ENCODE peak calls at places on chromosomes 16 and 17, in six cellular contexts. I, R, C, B, M and W are unnamed samples.

GRCh38 chr16:27819356-27819755 is 244.2 kb downstream of the GSG1L start:
- DNase-seq in I (no peak), R (no peak), C (no peak), B (no peak), M (no peak), W (no peak)

GRCh38 chr17:69575346-69575761 is 160.9 kb downstream of the MAP2K6 start:
- DNase-seq in I (no peak), R (peak; percentile 47), C (no peak), B (no peak), M (no peak), W (no peak)

GRCh38 chr17:58575511-58575910 is 61.1 kb upstream of the MTMR4 start:
- DNase-seq in I (no peak), R (peak; percentile 79), C (no peak), B (no peak), M (no peak), W (no peak)

GRCh38 chr16:6682142-6682811 is 650.4 kb upstream of the RBFOX1 start:
- DNase-seq in I (peak; percentile 51), R (peak; percentile 15), C (no peak), B (no peak), M (no peak), W (peak; percentile 51)

GRCh38 chr16:89315791-89316581 is 98.5 kb downstream of the ZNF778 start:
- DNase-seq in I (no peak), R (peak; percentile 86), C (peak; percentile 69), B (peak; percentile 85), M (no peak), W (peak; percentile 63)

GRCh38 chr16:23119570-23119969 is 29.7 kb downstream of the USP31 start:
- DNase-seq in I (no peak), R (peak; percentile 48), C (no peak), B (no peak), M (no peak), W (no peak)

GRCh38 chr17:46811978-46812583 is 6.4 kb downstream of the WNT3 start:
- DNase-seq in I (no peak), R (peak; percentile 80), C (no peak), B (no peak), M (no peak), W (no peak)

GRCh38 chr16:72013389-72013788 is 4.8 kb downstream of the DHODH start:
- DNase-seq in I (no peak), R (peak; percentile 31), C (peak; percentile 68), B (no peak), M (no peak), W (peak; percentile 54)

GRCh38 chr16:22008215-22009142 is 568 bp downstream of the MOSMO start:
- DNase-seq in I (no peak), R (peak; percentile 32), C (no peak), B (no peak), M (peak; percentile 69), W (peak; percentile 50)

GRCh38 chr17:4789951-4790704 is 1.4 kb downstream of the GLTPD2 start:
- DNase-seq in I (peak; percentile 90), R (peak; percentile 97), C (peak; percentile 91), B (peak; percentile 80), M (peak; percentile 90), W (peak; percentile 90)

GRCh38 chr17:76376318-76377133 is 7.9 kb upstream of the SPHK1 start:
- DNase-seq in I (no peak), R (no peak), C (no peak), B (no peak), M (no peak), W (no peak)

GRCh38 chr16:30767767-30768465 is 5.8 kb downstream of the RNF40 start:
- DNase-seq in I (peak; percentile 46), R (no peak), C (no peak), B (peak; percentile 28), M (no peak), W (peak; percentile 17)

GRCh38 chr16:67939507-67940435 is 3.1 kb upstream of the PSMB10 start:
- DNase-seq in I (no peak), R (no peak), C (no peak), B (peak; percentile 21), M (no peak), W (no peak)

GRCh38 chr17:80082403-80083135 is 18.8 kb upstream of the GAA start:
- DNase-seq in I (no peak), R (peak; percentile 81), C (peak; percentile 74), B (peak; percentile 60), M (peak; percentile 81), W (no peak)

GRCh38 chr17:2386400-2387085 is 14.3 kb downstream of the MNT start:
- DNase-seq in I (no peak), R (no peak), C (no peak), B (no peak), M (no peak), W (no peak)

GRCh38 chr16:8572919-8573724 is 17.2 kb downstream of the TMEM114 start:
- DNase-seq in I (no peak), R (peak; percentile 77), C (no peak), B (no peak), M (no peak), W (no peak)

GRCh38 chr16:66927012-66927436 is 1.7 kb upstream of the RRAD start:
- DNase-seq in I (peak; percentile 67), R (peak; percentile 94), C (no peak), B (no peak), M (no peak), W (peak; percentile 78)

DNA sequence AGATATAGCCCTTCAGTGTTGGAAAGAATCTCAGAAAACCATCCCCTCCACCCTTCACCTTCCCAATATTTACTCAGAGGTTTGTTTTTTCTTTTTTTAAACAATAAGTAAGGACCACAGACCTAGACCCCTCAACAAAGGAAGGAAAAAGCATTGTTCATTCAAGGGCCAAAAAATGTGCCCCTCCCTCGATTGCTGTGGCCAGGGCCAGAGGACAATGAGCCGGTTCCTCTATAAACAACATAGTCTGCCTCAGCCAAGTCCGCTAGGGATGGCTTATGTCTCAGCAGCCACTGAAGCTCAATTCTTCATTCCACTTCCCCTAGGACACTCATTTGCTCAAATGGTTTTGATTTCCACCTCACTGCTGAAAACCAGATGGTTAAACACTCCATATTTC is 24.0 kb downstream of the TRIM16 start:
- DNase-seq in I (no peak), R (no peak), C (no peak), B (no peak), M (no peak), W (no peak)
- H3K4me1 ChIP-seq in I (no peaks in the 10 kb centered on the region), R (peaks cover 4% of the 10 kb centered on the region), C (peaks cover 15% of the 10 kb centered on the region), B (no peaks in the 10 kb centered on the region), M (peaks cover 7% of the 10 kb centered on the region), W (peaks cover 13% of the 10 kb centered on the region)

DNA sequence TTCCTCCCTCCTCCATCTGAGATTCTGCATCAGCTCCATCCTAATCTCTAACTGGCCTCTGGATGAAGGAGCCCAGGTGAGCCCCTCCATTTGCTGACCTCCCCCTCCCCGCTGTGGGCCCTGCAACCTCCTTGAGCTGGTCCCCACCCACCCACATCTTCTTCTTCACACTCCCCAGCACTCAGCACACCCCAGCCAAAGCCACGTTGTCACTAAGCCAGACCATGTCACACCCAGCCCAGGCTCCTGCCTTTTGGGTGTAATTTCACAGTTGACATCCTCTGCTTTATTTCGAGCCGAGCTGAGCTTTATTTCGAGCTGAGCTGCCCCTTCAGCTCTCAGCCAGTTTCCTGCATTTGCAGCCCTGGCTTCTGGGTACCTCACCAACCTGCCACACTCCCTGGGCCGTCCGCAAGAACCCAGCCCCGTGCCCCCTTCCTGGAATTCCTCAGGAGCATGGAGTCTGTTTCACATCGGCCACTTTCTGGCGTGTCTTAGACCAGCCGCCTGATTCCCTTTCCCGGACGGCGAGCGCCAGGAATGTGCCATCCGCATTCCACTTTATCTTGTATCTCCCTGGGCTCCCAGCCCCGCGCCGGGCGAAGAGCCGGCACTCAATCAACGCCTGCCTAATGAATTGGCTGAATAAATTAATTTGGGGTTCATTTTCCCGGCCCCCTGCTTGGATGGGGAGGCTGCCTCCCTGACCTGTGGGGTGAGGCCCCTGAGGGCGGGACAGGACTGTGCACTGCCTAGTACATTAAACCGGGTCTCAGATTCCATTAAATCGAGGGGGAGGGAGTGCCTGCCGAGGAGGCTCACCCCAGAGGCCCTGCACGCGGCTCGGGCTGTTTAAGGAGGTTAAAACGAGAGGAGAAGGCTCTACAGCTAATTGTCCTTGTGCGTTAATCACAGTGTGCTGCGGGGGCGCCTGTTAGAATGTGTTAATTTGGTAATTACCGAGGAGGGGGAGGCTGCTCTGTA is 282.4 kb upstream of the TNRC6C start:
- DNase-seq in I (no peak), R (no peak), C (no peak), B (no peak), M (peak; percentile 55), W (no peak)
- H3K27me3 ChIP-seq in I (no peaks in the 10 kb centered on the region), R (peaks cover 42% of the 10 kb centered on the region), C (no peaks in the 10 kb centered on the region), B (no peaks in the 10 kb centered on the region), M (peaks cover 26% of the 10 kb centered on the region), W (peaks cover 9% of the 10 kb centered on the region)

GRCh38 chr17:74757502-74757901 is 9.1 kb downstream of the NHERF1 start:
- DNase-seq in I (no peak), R (no peak), C (no peak), B (no peak), M (no peak), W (no peak)

GRCh38 chr17:74758846-74759163 is 10.4 kb downstream of the NHERF1 start:
- DNase-seq in I (no peak), R (peak; percentile 62), C (no peak), B (no peak), M (no peak), W (no peak)

GRCh38 chr17:74756891-74757290 is 8.5 kb downstream of the NHERF1 start:
- DNase-seq in I (no peak), R (no peak), C (no peak), B (no peak), M (no peak), W (no peak)

GRCh38 chr17:74759243-74759801 is 10.9 kb downstream of the NHERF1 start:
- DNase-seq in I (peak; percentile 42), R (no peak), C (no peak), B (peak; percentile 64), M (no peak), W (no peak)

DNA sequence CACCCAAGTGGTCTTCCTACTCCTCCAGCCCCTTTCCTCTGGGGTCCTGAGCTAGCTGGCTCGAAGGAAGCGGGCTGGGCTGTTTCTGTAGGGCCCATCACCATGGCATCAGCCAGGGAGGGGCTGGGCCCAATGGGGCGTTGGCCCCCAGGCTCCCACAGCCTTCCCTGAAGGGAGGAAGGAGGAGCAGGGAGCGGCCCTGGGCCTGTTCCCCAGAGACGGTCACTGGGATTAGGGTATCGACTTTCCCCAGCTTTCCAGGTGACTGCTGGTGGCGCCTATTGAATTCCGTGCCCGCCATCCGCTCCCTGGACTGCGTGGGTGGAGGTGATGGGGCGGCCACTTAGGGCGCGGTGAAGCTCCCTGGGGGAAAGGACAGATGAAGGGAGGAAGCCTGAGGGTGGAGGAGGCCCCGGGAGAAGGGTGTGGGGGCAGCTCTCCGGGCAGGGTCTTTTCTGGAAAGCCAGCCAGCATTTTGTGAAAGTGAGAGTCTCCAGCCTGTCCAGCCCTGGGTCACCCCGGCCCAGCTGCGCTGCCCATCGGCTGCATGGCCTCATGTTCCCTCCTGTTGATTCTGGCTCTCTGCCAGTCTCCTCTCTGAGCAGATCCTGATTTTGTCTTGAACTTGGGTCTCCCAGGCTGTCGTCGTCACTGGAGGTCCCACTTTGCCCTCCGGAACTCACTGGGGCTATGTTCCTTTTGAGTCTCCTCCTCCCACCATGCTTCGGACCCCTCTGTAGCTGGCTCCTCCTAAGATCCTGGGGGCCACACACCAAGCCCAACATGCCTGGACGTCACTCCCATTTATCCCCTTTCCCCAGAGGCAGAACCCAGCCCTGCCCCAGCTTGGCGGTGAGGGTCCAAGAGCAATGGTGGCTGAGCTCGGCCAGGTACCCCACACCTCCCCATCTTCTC is 9.8 kb downstream of the NHERF1 start:
- DNase-seq in I (no peak), R (no peak), C (no peak), B (no peak), M (no peak), W (no peak)
- H3K4me1 ChIP-seq in I (no peaks in the 10 kb centered on the region), R (no peaks in the 10 kb centered on the region), C (peaks cover 64% of the 10 kb centered on the region), B (peaks cover 99% of the 10 kb centered on the region), M (peaks cover 53% of the 10 kb centered on the region), W (peaks cover 54% of the 10 kb centered on the region)

DNA sequence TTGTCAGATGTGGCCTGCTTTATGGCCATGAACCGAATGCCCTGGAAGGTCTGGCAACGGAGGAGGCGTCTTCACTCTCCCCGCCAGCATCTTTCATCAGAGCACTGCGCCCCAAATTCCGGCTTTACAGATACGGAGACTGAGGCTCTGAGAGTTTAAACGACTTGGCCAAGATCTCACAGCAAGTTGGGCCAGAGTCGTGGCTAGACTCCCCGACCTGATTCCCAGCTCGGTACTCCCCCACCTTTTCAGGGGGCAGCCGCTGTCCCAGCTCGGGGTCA is 1.7 kb downstream of the NGFR start:
- DNase-seq in I (no peak), R (peak; percentile 6), C (no peak), B (no peak), M (no peak), W (no peak)
- H3K27me3 ChIP-seq in I (no peaks in the 10 kb centered on the region), R (peaks cover 68% of the 10 kb centered on the region), C (peaks cover 10% of the 10 kb centered on the region), B (peaks cover 36% of the 10 kb centered on the region), M (peaks cover 24% of the 10 kb centered on the region), W (peaks cover 74% of the 10 kb centered on the region)